ENCODE peak calls at places on chromosomes 11 and 22, in five cellular contexts. P is central memory CD4-positive, alpha-beta T cell; C is GDM1; U is fibroblast of the aortic adventitia; A is effector memory CD8-positive, alpha-beta T cell. Y is an unnamed sample.

GRCh38 chr11:121035823-121036222 is 11.9 kb downstream of the TBCEL start:
- DNase-seq in P (no peak), C (no peak), U (no peak), A (no peak), Y (no peak)

GRCh38 chr22:28670153-28670552 is 9.5 kb downstream of the TTC28 start:
- DNase-seq in P (no peak), C (no peak), U (no peak), A (no peak), Y (no peak)

GRCh38 chr11:10762185-10762584 is 11.1 kb downstream of the CTR9 start:
- DNase-seq in P (no peak), C (no peak), U (no peak), A (no peak), Y (no peak)

GRCh38 chr11:43825217-43825816 is 55.3 kb upstream of the ALKBH3 start:
- DNase-seq in P (no peak), C (no peak), U (peak; percentile 52), A (peak; percentile 2), Y (peak; percentile 2)

GRCh38 chr11:35148163-35148562 is 9.2 kb downstream of the CD44 start:
- DNase-seq in P (peak; percentile 60), C (no peak), U (no peak), A (no peak), Y (peak; percentile 58)

GRCh38 chr11:477042-477715 is 27.1 kb downstream of the PTDSS2 start:
- DNase-seq in P (no peak), C (no peak), U (peak; percentile 17), A (no peak), Y (no peak)

GRCh38 chr11:71998649-71999310 is at the start of gene IL18BP:
- DNase-seq in P (peak; percentile 32), C (peak; percentile 57), U (no peak), A (peak; percentile 22), Y (peak; percentile 31)

GRCh38 chr22:19930537-19931486 is 10.8 kb upstream of the COMT start:
- DNase-seq in P (no peak), C (no peak), U (no peak), A (no peak), Y (no peak)

GRCh38 chr22:26464312-26464711 is 19.3 kb downstream of the HPS4 start:
- DNase-seq in P (no peak), C (no peak), U (peak; percentile 77), A (no peak), Y (no peak)